ENCODE peak calls at places on chromosomes 11 and 22, in eight cellular contexts. C is right lobe of liver, V is Peyer's patch, O is PC-3, J is stomach, K is pancreas, Q is breast epithelium, Z is cardiac fibroblast. R is an unnamed sample.

GRCh38 chr22:21082248-21082647 is 36.5 kb downstream of the LRRC74B start:
- DNase-seq in C (no peak), V (no peak), O (no peak), J (no peak), K (no peak), Q (no peak), Z (no peak), R (no peak)

GRCh38 chr11:57758174-57758573 is 3.4 kb upstream of the CTNND1 start:
- DNase-seq in C (no peak), V (no peak), O (no peak), J (no peak), K (no peak), Q (no peak), Z (no peak), R (no peak)

GRCh38 chr11:47259178-47259977 is 1.6 kb downstream of the NR1H3 start:
- DNase-seq in C (no peak), V (no peak), O (peak; percentile 82), J (peak; percentile 72), K (no peak), Q (no peak), Z (peak; percentile 63), R (no peak)

GRCh38 chr11:76368497-76368896 is 12.4 kb downstream of the THAP12 start:
- DNase-seq in C (no peak), V (no peak), O (no peak), J (no peak), K (no peak), Q (no peak), Z (no peak), R (no peak)

GRCh38 chr11:69459848-69460539 is 21.5 kb upstream of the LINC01488 start:
- DNase-seq in C (no peak), V (no peak), O (no peak), J (no peak), K (no peak), Q (no peak), Z (no peak), R (no peak)

GRCh38 chr11:132115454-132115853 is 745.0 kb downstream of the NTM start:
- DNase-seq in C (no peak), V (no peak), O (peak; percentile 44), J (no peak), K (no peak), Q (no peak), Z (no peak), R (no peak)

GRCh38 chr22:38203855-38204497 is 2.2 kb downstream of the MAFF start:
- DNase-seq in C (no peak), V (no peak), O (peak; percentile 40), J (no peak), K (no peak), Q (no peak), Z (no peak), R (no peak)

GRCh38 chr22:30892286-30892685 is 76.3 kb downstream of the MORC2 start:
- DNase-seq in C (no peak), V (no peak), O (no peak), J (peak; percentile 23), K (no peak), Q (no peak), Z (no peak), R (no peak)

GRCh38 chr11:102012946-102013345 is 34.3 kb upstream of the CFAP300 start:
- DNase-seq in C (no peak), V (no peak), O (no peak), J (no peak), K (no peak), Q (no peak), Z (no peak), R (no peak)

GRCh38 chr11:128653828-128654231 is 40.0 kb upstream of the FLI1 start:
- DNase-seq in C (peak; percentile 47), V (no peak), O (peak; percentile 90), J (peak; percentile 44), K (peak; percentile 75), Q (no peak), Z (peak; percentile 29), R (peak; percentile 33)

GRCh38 chr11:123560001-123560400 is 94.4 kb downstream of the SCN3B start:
- DNase-seq in C (no peak), V (no peak), O (no peak), J (peak; percentile 46), K (peak; percentile 72), Q (no peak), Z (peak; percentile 69), R (no peak)

GRCh38 chr22:46078241-46079092 is 71.9 kb upstream of the PPARA start:
- DNase-seq in C (peak; percentile 74), V (no peak), O (peak; percentile 88), J (peak; percentile 81), K (peak; percentile 88), Q (peak; percentile 91), Z (peak; percentile 34), R (peak; percentile 8)

GRCh38 chr22:46081831-46082210 is 68.5 kb upstream of the PPARA start:
- DNase-seq in C (peak; percentile 12), V (no peak), O (no peak), J (peak; percentile 38), K (peak; percentile 67), Q (no peak), Z (no peak), R (peak; percentile 63)

GRCh38 chr22:46079093-46079860 is 71.0 kb upstream of the PPARA start:
- DNase-seq in C (peak; percentile 24), V (no peak), O (no peak), J (peak; percentile 24), K (peak; percentile 70), Q (no peak), Z (no peak), R (peak; percentile 65)

GRCh38 chr22:46081036-46081830 is 69.1 kb upstream of the PPARA start:
- DNase-seq in C (peak; percentile 20), V (no peak), O (no peak), J (peak; percentile 33), K (peak; percentile 68), Q (no peak), Z (no peak), R (no peak)

GRCh38 chr22:46079861-46080821 is 70.2 kb upstream of the PPARA start:
- DNase-seq in C (peak; percentile 52), V (no peak), O (peak; percentile 79), J (peak; percentile 67), K (peak; percentile 80), Q (peak; percentile 89), Z (no peak), R (peak; percentile 96)
- H3K4me3 ChIP-seq in C (peak overlapping the region; percentile 8), V (peak overlapping the region; percentile 26), O (peak overlapping the region; percentile 94), J (peak overlapping the region; percentile 91), K (peak overlapping the region; percentile 98), Q (peak overlapping the region; percentile 85), Z (peak overlapping the region; percentile 72), R (peak overlapping the region; percentile 89)

GRCh38 chr11:1918436-1919315 is 827 bp upstream of the TNNT3 start:
- DNase-seq in C (no peak), V (no peak), O (no peak), J (no peak), K (peak; percentile 58), Q (no peak), Z (no peak), R (no peak)

GRCh38 chr11:1919428-1920127 is at the start of gene TNNT3:
- DNase-seq in C (no peak), V (no peak), O (no peak), J (no peak), K (no peak), Q (no peak), Z (no peak), R (no peak)

GRCh38 chr11:1916132-1916985 is 3.1 kb upstream of the TNNT3 start:
- DNase-seq in C (no peak), V (no peak), O (no peak), J (no peak), K (no peak), Q (no peak), Z (no peak), R (no peak)

GRCh38 chr11:1916986-1917522 is 2.4 kb upstream of the TNNT3 start:
- DNase-seq in C (no peak), V (no peak), O (no peak), J (no peak), K (no peak), Q (no peak), Z (no peak), R (no peak)

GRCh38 chr11:1917523-1918435 is 1.7 kb upstream of the TNNT3 start:
- DNase-seq in C (no peak), V (no peak), O (no peak), J (no peak), K (peak; percentile 71), Q (no peak), Z (no peak), R (no peak)
- TF ChIP-seq CTCF in C (peak; percentile 26), V (peak; percentile 43), O (peak; percentile 55), J (peak; percentile 26), K (peak; percentile 61), Q (peak; percentile 23), Z (peak; percentile 68), R (peak; percentile 63)

GRCh38 chr11:103110406-103110805 is 1.2 kb downstream of the DYNC2H1 start:
- DNase-seq in C (no peak), V (no peak), O (peak; percentile 60), J (no peak), K (no peak), Q (no peak), Z (peak; percentile 70), R (no peak)

GRCh38 chr11:103112364-103112763 is 3.1 kb downstream of the DYNC2H1 start:
- DNase-seq in C (no peak), V (no peak), O (no peak), J (no peak), K (no peak), Q (no peak), Z (peak; percentile 4), R (no peak)

GRCh38 chr11:103111400-103111799 is 2.2 kb downstream of the DYNC2H1 start:
- DNase-seq in C (no peak), V (no peak), O (no peak), J (no peak), K (no peak), Q (no peak), Z (no peak), R (no peak)

GRCh38 chr11:103108933-103109817 is at the start of gene DYNC2H1:
- DNase-seq in C (peak; percentile 90), V (peak; percentile 80), O (peak; percentile 99), J (peak; percentile 87), K (peak; percentile 92), Q (peak; percentile 69), Z (peak; percentile 95), R (no peak)

GRCh38 chr11:103109818-103110388 is 677 bp downstream of the DYNC2H1 start:
- DNase-seq in C (no peak), V (peak; percentile 16), O (no peak), J (no peak), K (peak; percentile 54), Q (peak; percentile 21), Z (peak; percentile 16), R (no peak)
- H3K4me3 ChIP-seq in C (peak overlapping the region; percentile 41), V (peak overlapping the region; percentile 57), O (peak overlapping the region; percentile 88), J (peak overlapping the region; percentile 74), K (peak overlapping the region; percentile 51), Q (peak overlapping the region; percentile 63), Z (peak overlapping the region; percentile 87), R (peak overlapping the region; percentile 67)

GRCh38 chr11:74633406-74634393 is 41.3 kb downstream of the POLD3 start:
- DNase-seq in C (no peak), V (no peak), O (no peak), J (no peak), K (no peak), Q (no peak), Z (no peak), R (no peak)

GRCh38 chr11:74636633-74637184 is 44.3 kb downstream of the POLD3 start:
- DNase-seq in C (no peak), V (no peak), O (peak; percentile 80), J (no peak), K (no peak), Q (no peak), Z (peak; percentile 72), R (no peak)

GRCh38 chr11:74639533-74639932 is 47.2 kb downstream of the POLD3 start:
- DNase-seq in C (no peak), V (no peak), O (no peak), J (no peak), K (no peak), Q (no peak), Z (peak; percentile 12), R (no peak)

GRCh38 chr11:74630043-74630442 is 37.7 kb downstream of the POLD3 start:
- DNase-seq in C (no peak), V (no peak), O (no peak), J (no peak), K (no peak), Q (no peak), Z (no peak), R (no peak)

GRCh38 chr11:74634537-74634936 is 42.2 kb downstream of the POLD3 start:
- DNase-seq in C (no peak), V (no peak), O (peak; percentile 81), J (no peak), K (no peak), Q (no peak), Z (peak; percentile 57), R (no peak)
- TF ChIP-seq CTCF in C (peak; percentile 53), V (no peak), O (peak; percentile 87), J (peak; percentile 51), K (peak; percentile 22), Q (peak; percentile 34), Z (peak; percentile 40), R (peak; percentile 33)

R was measured in ascending aorta.